ENCODE peak calls at places on chromosome 15, in eight cellular contexts. K, E, D, T, U, A, Z and G are unnamed samples.
A peak's percentile ranks its signal among the peaks of the same experiment; 100 is the strongest.

GRCh38 chr15:60391722-60392340 is 6.0 kb downstream of the ANXA2 start:
- DNase-seq in A (no peak), E (no peak), T (no peak), U (peak; percentile 32), K (no peak), Z (no peak), D (no peak), G (no peak)

GRCh38 chr15:88835646-88836045 is 32.4 kb downstream of the ACAN start:
- DNase-seq in Z (no peak), K (peak; percentile 14), E (no peak), U (peak; percentile 41), T (no peak), D (no peak), A (peak; percentile 40), G (no peak)

GRCh38 chr15:98905981-98906711 is 101.4 kb downstream of the PGPEP1L start:
- DNase-seq in T (no peak), D (no peak), E (no peak), U (peak; percentile 59), K (peak; percentile 44), Z (no peak), A (peak; percentile 27), G (no peak)

GRCh38 chr15:70154440-70155347 is 57.0 kb upstream of the TLE3 start:
- DNase-seq in D (no peak), T (no peak), A (no peak), E (no peak), Z (peak; percentile 32), K (no peak), U (no peak), G (peak; percentile 16)

GRCh38 chr15:94300612-94301011 is 69.3 kb downstream of the MCTP2 start:
- DNase-seq in E (no peak), K (no peak), D (no peak), A (no peak), T (no peak), U (no peak), Z (no peak), G (no peak)

GRCh38 chr15:40841741-40842140 is 2.1 kb upstream of the SPINT1 start:
- DNase-seq in D (no peak), K (no peak), A (no peak), Z (no peak), U (no peak), T (no peak), E (no peak), G (no peak)

GRCh38 chr15:29924750-29925149 is 102.5 kb upstream of the TJP1 start:
- DNase-seq in A (peak; percentile 50), D (peak; percentile 56), Z (no peak), U (peak; percentile 75), K (peak; percentile 79), T (peak; percentile 81), E (no peak), G (no peak)

GRCh38 chr15:88450125-88450798 is 16.9 kb downstream of the MRPL46 start:
- DNase-seq in Z (peak; percentile 85), K (peak; percentile 79), E (no peak), A (peak; percentile 62), T (no peak), U (peak; percentile 78), D (peak; percentile 93), G (peak; percentile 52)

GRCh38 chr15:57048930-57049550 is 130.6 kb downstream of the TCF12 start:
- DNase-seq in U (peak; percentile 45), D (no peak), E (no peak), Z (no peak), T (no peak), A (no peak), K (peak; percentile 53), G (no peak)

GRCh38 chr15:57056357-57056756 is 137.9 kb downstream of the TCF12 start:
- DNase-seq in Z (no peak), E (no peak), K (no peak), U (no peak), T (no peak), A (no peak), D (no peak), G (no peak)

GRCh38 chr15:57057134-57057930 is 138.9 kb downstream of the TCF12 start:
- DNase-seq in D (no peak), U (no peak), T (no peak), K (no peak), E (no peak), Z (no peak), A (no peak), G (no peak)

GRCh38 chr15:57054351-57054750 is 135.9 kb downstream of the TCF12 start:
- DNase-seq in D (no peak), A (no peak), E (no peak), K (no peak), U (no peak), Z (no peak), T (no peak), G (no peak)

GRCh38 chr15:57053470-57053869 is 135.0 kb downstream of the TCF12 start:
- DNase-seq in Z (no peak), K (no peak), T (no peak), A (no peak), D (no peak), E (no peak), U (no peak), G (no peak)
- TF ChIP-seq CTCF in Z (no peak), K (no peak), T (no peak), A (no peak), D (no peak), E (no peak), U (no peak), G (no peak)

GRCh38 chr15:57752840-57753239 is 46.3 kb downstream of the POLR2M start:
- DNase-seq in U (no peak), Z (no peak), T (no peak), K (no peak), E (no peak), A (no peak), D (no peak), G (no peak)

GRCh38 chr15:57751177-57751800 is 44.8 kb downstream of the POLR2M start:
- DNase-seq in D (peak; percentile 15), E (no peak), T (no peak), U (peak; percentile 75), Z (no peak), K (peak; percentile 37), A (peak; percentile 63), G (no peak)

GRCh38 chr15:57746752-57747151 is 40.2 kb downstream of the POLR2M start:
- DNase-seq in K (no peak), A (no peak), T (no peak), U (no peak), E (no peak), Z (no peak), D (no peak), G (no peak)

GRCh38 chr15:57747206-57747605 is 40.7 kb downstream of the POLR2M start:
- DNase-seq in Z (no peak), E (peak; percentile 50), K (no peak), T (no peak), U (peak; percentile 17), D (no peak), A (no peak), G (no peak)

GRCh38 chr15:57752426-57752825 is 45.9 kb downstream of the POLR2M start:
- DNase-seq in U (no peak), Z (no peak), T (no peak), E (no peak), A (no peak), K (peak; percentile 10), D (no peak), G (no peak)
- TF ChIP-seq CTCF in U (peak; percentile 27), Z (no peak), T (no peak), E (peak; percentile 15), A (peak; percentile 41), K (peak; percentile 49), D (no peak), G (no peak)

GRCh38 chr15:43218908-43219706 is 1.7 kb downstream of the EPB42 start:
- DNase-seq in D (peak; percentile 59), U (peak; percentile 17), K (no peak), T (no peak), E (no peak), Z (peak; percentile 25), A (peak; percentile 43), G (no peak)
- TF ChIP-seq CTCF in D (peak; percentile 55), U (peak; percentile 33), K (peak; percentile 61), T (no peak), E (no peak), Z (peak; percentile 45), A (peak; percentile 71), G (no peak)

GRCh38 chr15:51283026-51283425 is 55.4 kb downstream of the CYP19A1 start:
- DNase-seq in T (no peak), E (no peak), D (no peak), Z (no peak), A (no peak), U (no peak), K (no peak), G (no peak)
- TF ChIP-seq CTCF in T (no peak), E (no peak), D (no peak), Z (no peak), A (no peak), U (no peak), K (no peak), G (no peak)